ENCODE peak calls at places on chromosome 3, in eight cellular contexts. D is HCEC 1CT; K is SIG-M5; F is activated CD8-positive, alpha-beta memory T cell treated with anti-CD3 and anti-CD28 coated beads, Interleukin-2, amount 10 ng/mL, durations not matched to agents 7 days and 5 days; I is stomach; P is GM04503; L is EL; Q is tibial nerve. R is an unnamed sample.

GRCh38 chr3:105394177-105394576 is 27.5 kb downstream of the ALCAM start:
- DNase-seq in D (no peak), K (no peak), F (no peak), I (no peak), P (no peak), L (peak), Q (no peak), R (no peak)

GRCh38 chr3:79297242-79297641 is 470.6 kb downstream of the ROBO1 start:
- DNase-seq in D (peak), K (no peak), F (no peak), I (no peak), P (peak), L (peak), Q (no peak), R (no peak)

GRCh38 chr3:176971613-176972174 is 225.6 kb downstream of the TBL1XR1 start:
- DNase-seq in D (no peak), K (no peak), F (peak), I (no peak), P (no peak), L (no peak), Q (no peak), R (no peak)

GRCh38 chr3:39671600-39671999 is 137.8 kb upstream of the MYRIP start:
- DNase-seq in D (no peak), K (no peak), F (no peak), I (no peak), P (no peak), L (no peak), Q (no peak), R (no peak)

GRCh38 chr3:165346503-165346902 is 150.3 kb upstream of the SLITRK3 start:
- DNase-seq in D (no peak), K (no peak), F (no peak), I (no peak), P (no peak), L (no peak), Q (no peak), R (no peak)

GRCh38 chr3:49775538-49775937 is 10.8 kb downstream of the IP6K1 start:
- DNase-seq in D (no peak), K (no peak), F (no peak), I (peak), P (no peak), L (no peak), Q (no peak), R (no peak)

GRCh38 chr3:66938338-66938963 is 59.7 kb upstream of the KBTBD8 start:
- DNase-seq in D (peak), K (no peak), F (peak), I (no peak), P (peak), L (peak), Q (peak), R (peak)

GRCh38 chr3:187750041-187750512 is 4.8 kb upstream of the BCL6 start:
- DNase-seq in D (peak), K (no peak), F (no peak), I (peak), P (no peak), L (no peak), Q (no peak), R (no peak)

GRCh38 chr3:65944252-65944651 is 94.5 kb downstream of the MAGI1 start:
- DNase-seq in D (no peak), K (no peak), F (no peak), I (no peak), P (no peak), L (no peak), Q (no peak), R (no peak)

R was measured in D341Med.